ENCODE peak calls at places on chromosomes 11 and 22, in seven cellular contexts. N, T, U, Z, G, O and B are unnamed samples.

GRCh38 chr11:112477929-112478317 is 217.3 kb upstream of the PLET1 start:
- DNase-seq in N (no peak), T (no peak), U (no peak), Z (no peak), G (no peak), O (no peak), B (no peak)

GRCh38 chr22:48706934-48707748 is 1120.5 kb downstream of the BRD1 start:
- DNase-seq in N (no peak), T (no peak), U (no peak), Z (no peak), G (no peak), O (no peak), B (peak; percentile 49)

GRCh38 chr11:61830318-61831105 is 2.4 kb downstream of the FADS2 start:
- DNase-seq in N (no peak), T (no peak), U (no peak), Z (no peak), G (no peak), O (peak; percentile 53), B (no peak)

GRCh38 chr11:126567419-126567818 is 211.9 kb downstream of the ST3GAL4 start:
- DNase-seq in N (no peak), T (no peak), U (no peak), Z (no peak), G (no peak), O (no peak), B (no peak)

GRCh38 chr11:134592391-134592990 is 180.4 kb upstream of the B3GAT1 start:
- DNase-seq in N (peak; percentile 44), T (peak; percentile 62), U (no peak), Z (peak; percentile 21), G (peak; percentile 15), O (no peak), B (no peak)

GRCh38 chr11:10623797-10624761 is 55.6 kb upstream of the LYVE1 start:
- DNase-seq in N (no peak), T (peak; percentile 67), U (no peak), Z (peak; percentile 57), G (peak; percentile 37), O (peak; percentile 52), B (no peak)

GRCh38 chr22:19002684-19003038 is 66.6 kb upstream of the PRODH start:
- DNase-seq in N (no peak), T (no peak), U (no peak), Z (no peak), G (no peak), O (no peak), B (no peak)

GRCh38 chr22:17972385-17973181 is 51.8 kb downstream of the MICAL3 start:
- DNase-seq in N (no peak), T (no peak), U (no peak), Z (peak; percentile 82), G (peak; percentile 84), O (peak; percentile 45), B (no peak)

GRCh38 chr11:128422576-128423370 is 164.6 kb downstream of the ETS1 start:
- DNase-seq in N (peak; percentile 35), T (no peak), U (no peak), Z (no peak), G (no peak), O (no peak), B (peak; percentile 65)

GRCh38 chr11:17978553-17979287 is 34.1 kb downstream of the SERGEF start:
- DNase-seq in N (peak; percentile 43), T (peak; percentile 51), U (no peak), Z (peak; percentile 55), G (peak; percentile 59), O (no peak), B (no peak)

GRCh38 chr22:46763051-46763705 is 728 bp downstream of the TBC1D22A start:
- DNase-seq in N (no peak), T (peak; percentile 39), U (peak; percentile 38), Z (no peak), G (no peak), O (no peak), B (no peak)

GRCh38 chr22:47090591-47091240 is 328.3 kb downstream of the TBC1D22A start:
- DNase-seq in N (no peak), T (peak; percentile 86), U (no peak), Z (no peak), G (no peak), O (peak; percentile 39), B (no peak)

GRCh38 chr11:126477526-126478275 is 122.2 kb downstream of the ST3GAL4 start:
- DNase-seq in N (no peak), T (peak; percentile 9), U (no peak), Z (no peak), G (no peak), O (no peak), B (no peak)

GRCh38 chr11:91798240-91798639 is 426.4 kb upstream of the FAT3 start:
- DNase-seq in N (no peak), T (no peak), U (no peak), Z (no peak), G (no peak), O (no peak), B (no peak)

GRCh38 chr11:456533-456932 is 6.5 kb downstream of the PTDSS2 start:
- DNase-seq in N (no peak), T (no peak), U (no peak), Z (no peak), G (no peak), O (no peak), B (no peak)

GRCh38 chr11:118552341-118552740 is 13.4 kb downstream of the IFT46 start:
- DNase-seq in N (peak; percentile 8), T (no peak), U (no peak), Z (no peak), G (no peak), O (no peak), B (no peak)

GRCh38 chr11:35144103-35144741 is 5.3 kb downstream of the CD44 start:
- DNase-seq in N (peak; percentile 32), T (no peak), U (no peak), Z (no peak), G (no peak), O (no peak), B (no peak)
- TF ChIP-seq EP300 in N (no peak), T (no peak), U (no peak), Z (no peak), G (no peak), O (no peak), B (no peak)

DNA sequence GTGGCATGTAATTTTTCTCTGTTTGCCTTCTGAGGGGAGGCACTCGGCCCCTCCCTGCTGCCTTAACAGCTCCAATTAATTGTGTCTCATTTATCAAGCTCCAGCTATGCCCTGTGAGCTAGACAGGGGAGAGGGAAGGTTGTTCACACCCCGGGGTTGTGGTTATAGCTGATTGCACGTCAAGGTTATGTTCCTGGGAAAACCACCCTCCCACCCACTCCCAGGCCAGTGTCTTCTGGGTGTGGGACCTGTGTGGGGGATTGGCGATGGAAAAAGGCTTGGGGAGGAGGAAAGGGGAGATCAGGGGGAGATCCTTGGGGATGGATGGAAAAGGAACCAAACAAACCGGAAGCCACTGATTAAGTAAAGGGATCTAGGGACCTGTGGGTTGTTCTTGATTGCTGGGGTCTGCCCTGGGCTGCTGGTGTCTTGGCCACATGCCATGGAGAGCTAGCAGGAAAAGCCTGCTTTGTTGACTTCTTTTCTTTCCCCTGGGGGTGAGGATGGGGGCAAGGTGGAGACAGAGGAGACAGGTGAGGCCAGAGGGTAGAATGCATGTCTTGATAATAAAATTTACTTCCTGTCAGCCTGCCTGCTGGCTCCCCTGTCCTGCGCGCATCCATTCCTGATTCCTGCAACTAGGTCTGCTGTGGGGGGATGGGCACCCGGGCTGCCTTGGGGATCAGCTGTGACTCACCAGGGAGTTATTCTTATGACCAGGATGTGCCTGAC is 13.5 kb upstream of the SORL1-AS1 start:
- DNase-seq in N (peak; percentile 92), T (peak; percentile 19), U (peak; percentile 43), Z (peak; percentile 89), G (peak; percentile 76), O (peak; percentile 95), B (peak; percentile 92)
- TF ChIP-seq EP300 in N (no peak), T (no peak), U (no peak), Z (no peak), G (no peak), O (no peak), B (no peak)

GRCh38 chr11:44790211-44790610 is 63.4 kb downstream of the TSPAN18 start:
- DNase-seq in N (no peak), T (no peak), U (no peak), Z (no peak), G (no peak), O (no peak), B (peak; percentile 10)

GRCh38 chr11:44787981-44788380 is 61.2 kb downstream of the TSPAN18 start:
- DNase-seq in N (no peak), T (no peak), U (no peak), Z (no peak), G (no peak), O (no peak), B (peak; percentile 32)

GRCh38 chr11:44789466-44789865 is 62.7 kb downstream of the TSPAN18 start:
- DNase-seq in N (no peak), T (no peak), U (no peak), Z (no peak), G (no peak), O (no peak), B (peak; percentile 11)

GRCh38 chr11:44787070-44787469 is 60.3 kb downstream of the TSPAN18 start:
- DNase-seq in N (no peak), T (no peak), U (no peak), Z (no peak), G (no peak), O (no peak), B (no peak)

DNA sequence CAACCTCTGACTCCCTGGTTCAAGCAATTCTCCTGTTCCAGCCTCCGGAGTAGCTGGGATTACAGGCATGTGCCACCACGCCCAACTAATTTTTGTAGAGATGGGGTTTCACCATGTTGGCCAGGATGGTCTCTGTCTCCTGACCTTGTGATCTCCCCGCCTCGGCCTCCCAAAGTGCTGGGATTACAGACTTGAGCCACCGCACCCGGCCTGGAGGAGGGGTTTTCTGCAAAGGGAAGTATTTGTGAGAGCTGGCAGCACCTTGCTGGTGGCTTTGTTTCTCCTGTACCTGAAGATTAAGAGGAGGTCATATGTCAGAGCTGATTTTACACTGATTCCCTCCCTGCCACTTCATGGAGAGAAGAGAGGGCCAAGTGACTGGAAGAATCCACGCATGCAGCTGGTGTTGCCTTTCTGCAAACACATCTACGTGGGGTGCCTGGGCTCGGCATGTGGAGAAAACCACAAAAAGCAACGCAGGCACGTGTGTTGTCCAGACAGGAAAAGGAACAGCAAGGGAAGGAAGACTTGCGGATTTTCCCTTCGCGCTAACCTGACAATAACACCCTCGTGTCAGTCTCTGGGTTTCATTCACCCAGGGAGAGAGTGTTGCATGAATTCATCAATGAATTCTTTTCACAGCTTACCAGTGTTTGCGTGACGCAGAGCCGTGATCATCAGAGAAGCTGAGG is 61.9 kb downstream of the TSPAN18 start:
- DNase-seq in N (no peak), T (no peak), U (no peak), Z (no peak), G (no peak), O (no peak), B (peak; percentile 20)
- TF ChIP-seq EP300 in N (no peak), T (no peak), U (no peak), Z (no peak), G (no peak), O (no peak), B (no peak)

GRCh38 chr11:12088531-12088930 is 21.9 kb upstream of the MICAL2 start:
- DNase-seq in N (no peak), T (no peak), U (no peak), Z (no peak), G (no peak), O (no peak), B (peak; percentile 60)

GRCh38 chr11:12087075-12087775 is 23.2 kb upstream of the MICAL2 start:
- DNase-seq in N (no peak), T (no peak), U (no peak), Z (peak; percentile 81), G (no peak), O (no peak), B (no peak)

GRCh38 chr11:12085371-12086251 is 24.8 kb upstream of the MICAL2 start:
- DNase-seq in N (no peak), T (no peak), U (no peak), Z (peak; percentile 75), G (peak; percentile 77), O (no peak), B (peak; percentile 52)

GRCh38 chr11:12088047-12088481 is 22.3 kb upstream of the MICAL2 start:
- DNase-seq in N (no peak), T (peak; percentile 78), U (no peak), Z (peak; percentile 82), G (no peak), O (no peak), B (no peak)

GRCh38 chr11:12086271-12087074 is 23.9 kb upstream of the MICAL2 start:
- DNase-seq in N (peak; percentile 57), T (no peak), U (no peak), Z (peak; percentile 92), G (peak; percentile 37), O (peak; percentile 49), B (peak; percentile 85)
- TF ChIP-seq EP300 in N (peak; percentile 78), T (no peak), U (peak; percentile 68), Z (peak; percentile 43), G (no peak), O (no peak), B (no peak)